ENCODE peak calls at places on chromosomes 13 and 19, in ten cellular contexts. W is cardiac muscle cell, S is left ventricle myocardium inferior, C is mucosa of descending colon, J is vagina, B is tibial artery, V is ovary, Y is prostate gland, H is IMR-90, E is kidney. R is an unnamed sample. For H3K9me3, the result is how much of the 10 kb centered on the place peaks cover.

GRCh38 chr13:113860579-113861432 is 3.1 kb downstream of the GAS6 start:
- DNase-seq in B (peak), Y (no peak), E (peak), C (peak), H (no peak), J (no peak), S (no peak), V (peak), W (peak), R (no peak)

GRCh38 chr13:113881614-113882265 is 17.9 kb upstream of the GAS6 start:
- DNase-seq in B (peak), V (no peak), Y (peak), H (no peak), E (no peak), J (peak), S (no peak), W (no peak), C (no peak), R (no peak)

GRCh38 chr13:30659980-30660379 is 42.3 kb downstream of the USPL1 start:
- DNase-seq in W (no peak), B (no peak), Y (no peak), C (no peak), E (no peak), V (no peak), H (no peak), J (no peak), S (no peak), R (no peak)

GRCh38 chr13:21139374-21139773 is 37.0 kb downstream of the SKA3 start:
- DNase-seq in E (no peak), C (peak), H (no peak), S (no peak), Y (no peak), J (no peak), W (no peak), V (peak), B (no peak), R (no peak)

GRCh38 chr19:51016798-51017683 is 2.5 kb downstream of the KLK10 start:
- DNase-seq in W (peak), S (no peak), J (no peak), V (peak), H (peak), Y (peak), E (no peak), B (no peak), C (peak), R (peak)

GRCh38 chr13:58994778-58995177 is 1169.0 kb downstream of the DIAPH3 start:
- DNase-seq in W (no peak), S (no peak), J (no peak), E (no peak), Y (no peak), B (no peak), H (no peak), V (no peak), C (no peak), R (no peak)

GRCh38 chr13:20124303-20124702 is 36.5 kb downstream of the GJA3 start:
- DNase-seq in B (no peak), V (no peak), S (no peak), W (no peak), J (no peak), Y (no peak), E (no peak), H (peak), C (no peak), R (no peak)

GRCh38 chr13:32824061-32824460 is 192.2 kb upstream of the KL start:
- DNase-seq in Y (no peak), S (no peak), H (no peak), W (no peak), B (no peak), V (no peak), J (no peak), C (no peak), E (no peak), R (no peak)

GRCh38 chr19:33029746-33030303 is 34.9 kb downstream of the RHPN2 start:
- DNase-seq in W (no peak), V (no peak), E (no peak), J (no peak), C (no peak), S (no peak), H (no peak), B (no peak), Y (peak), R (no peak)

GRCh38 chr19:38666662-38667448 is 19.4 kb downstream of the ACTN4 start:
- DNase-seq in Y (no peak), V (no peak), H (peak), B (peak), S (no peak), C (peak), E (peak), J (no peak), W (peak), R (no peak)

GRCh38 chr19:47124937-47125668 is 5.5 kb upstream of the SAE1 start:
- DNase-seq in E (no peak), J (no peak), B (no peak), V (no peak), W (peak), C (no peak), Y (no peak), H (peak), S (no peak), R (no peak)

GRCh38 chr19:33191501-33191900 is 2.6 kb upstream of the LRP3 start:
- DNase-seq in H (no peak), B (peak), E (peak), C (no peak), W (no peak), S (no peak), Y (no peak), J (no peak), V (no peak), R (no peak)

GRCh38 chr19:13098291-13099072 is 4.2 kb downstream of the LYL1 start:
- DNase-seq in V (peak), W (peak), Y (peak), C (peak), J (no peak), B (no peak), S (no peak), E (no peak), H (no peak), R (no peak)

GRCh38 chr13:50320297-50320862 is 305.1 kb downstream of the KCNRG start:
- DNase-seq in Y (no peak), V (no peak), H (peak), J (no peak), B (no peak), E (no peak), W (peak), C (no peak), S (no peak), R (no peak)

GRCh38 chr19:37007587-37008220 is 70.5 kb upstream of the ZNF420 start:
- DNase-seq in Y (peak), V (peak), C (peak), S (peak), E (peak), H (no peak), W (peak), J (no peak), B (no peak), R (peak)

GRCh38 chr19:37014456-37014855 is 63.8 kb upstream of the ZNF420 start:
- DNase-seq in C (no peak), Y (no peak), W (no peak), J (no peak), B (no peak), V (no peak), H (no peak), S (no peak), E (no peak), R (no peak)

GRCh38 chr19:37009871-37010270 is 68.4 kb upstream of the ZNF420 start:
- DNase-seq in Y (no peak), H (no peak), C (no peak), J (no peak), W (no peak), E (no peak), B (no peak), S (no peak), V (no peak), R (no peak)

GRCh38 chr19:37012093-37012745 is 66.0 kb upstream of the ZNF420 start:
- DNase-seq in C (no peak), W (no peak), E (no peak), Y (no peak), S (no peak), B (no peak), J (no peak), V (no peak), H (no peak), R (no peak)
- H3K9me3 ChIP-seq in C (half or more), W (under half), E (under half), Y (under half), S (half or more), B (half or more), J (under half), V (under half), H (half or more), R (half or more)

DNA sequence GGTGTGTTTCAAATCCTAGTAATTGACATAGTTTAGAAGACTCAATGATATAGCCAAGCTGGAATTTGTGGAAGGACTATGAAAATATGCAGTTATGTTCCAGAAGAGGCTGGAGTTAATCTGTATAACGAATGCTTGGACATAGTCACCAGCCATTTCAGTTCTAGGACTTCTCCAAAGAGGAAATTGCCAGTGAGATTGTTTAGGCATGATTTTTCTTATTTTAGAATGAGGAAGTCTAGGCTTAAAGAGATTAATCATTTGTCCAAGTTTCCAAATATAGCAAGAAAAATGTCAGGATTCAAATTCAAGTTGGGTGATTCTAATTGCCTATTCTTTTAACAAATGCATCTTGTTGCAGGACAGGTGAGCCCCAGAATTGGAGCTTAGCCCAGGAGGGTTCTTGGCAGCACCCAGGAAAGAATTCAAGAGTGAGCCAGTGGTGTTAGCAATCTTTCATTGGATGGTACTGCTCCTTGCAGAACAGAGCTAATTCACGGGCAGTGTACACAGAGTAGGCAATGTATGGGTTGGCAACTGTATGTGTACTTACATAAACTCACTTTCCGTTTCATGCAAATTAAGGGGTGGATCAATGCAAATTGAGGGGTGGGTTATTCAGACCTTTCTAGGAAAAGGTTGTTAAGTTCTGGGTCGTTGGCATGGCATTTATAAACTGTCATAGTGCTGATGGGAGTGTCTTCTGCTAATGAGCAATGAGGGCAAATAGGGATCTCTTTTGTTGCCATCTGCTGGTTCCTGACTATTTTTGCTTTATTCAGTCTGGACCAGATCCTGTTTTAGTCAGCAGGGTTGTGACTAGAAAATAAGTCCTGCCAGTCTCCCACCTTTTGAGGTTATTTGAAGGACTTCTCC is 763.2 kb upstream of the SLITRK1 start:
- DNase-seq in S (no peak), C (no peak), H (peak), Y (no peak), V (no peak), E (no peak), B (no peak), J (no peak), W (no peak), R (no peak)
- TF ChIP-seq CTCF in S (no peak), C (no peak), H (no peak), Y (no peak), V (no peak), E (no peak), B (no peak), J (no peak), W (no peak), R (no peak)

GRCh38 chr19:23547156-23547555 is 139.9 kb downstream of the ZNF675 start:
- DNase-seq in Y (no peak), J (no peak), W (no peak), E (no peak), C (no peak), H (no peak), S (no peak), B (no peak), V (no peak), R (no peak)

GRCh38 chr19:23542562-23542961 is 144.4 kb downstream of the ZNF675 start:
- DNase-seq in S (no peak), C (no peak), H (no peak), Y (no peak), E (no peak), V (no peak), W (no peak), B (no peak), J (no peak), R (no peak)

GRCh38 chr19:23539499-23539898 is 144.2 kb upstream of the ZNF91 start:
- DNase-seq in B (no peak), E (no peak), W (no peak), Y (no peak), H (no peak), V (no peak), J (no peak), S (no peak), C (no peak), R (no peak)

GRCh38 chr19:23541991-23542390 is 145.0 kb downstream of the ZNF675 start:
- DNase-seq in H (no peak), E (no peak), C (no peak), Y (no peak), W (no peak), B (no peak), S (no peak), J (no peak), V (no peak), R (no peak)

DNA sequence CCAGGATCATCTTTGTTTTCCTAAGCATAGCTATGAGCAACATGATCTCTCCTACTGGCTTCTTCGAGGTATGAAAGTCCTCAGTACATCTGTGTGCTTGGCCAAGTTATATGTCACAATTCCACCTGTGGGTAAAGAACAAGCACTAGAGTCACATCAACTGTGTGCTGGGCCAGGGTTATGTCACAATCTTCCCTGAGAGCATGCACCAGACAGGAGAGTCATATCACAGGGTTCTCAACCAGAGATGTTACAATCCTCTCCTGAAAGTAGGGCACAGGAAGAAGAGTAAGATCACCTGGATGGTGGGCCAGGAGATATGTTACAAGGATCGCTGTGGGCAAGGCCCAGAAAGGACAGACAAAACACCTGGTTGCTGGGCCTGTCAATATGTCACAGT is 143.7 kb downstream of the ZNF675 start:
- DNase-seq in H (no peak), W (no peak), V (no peak), C (no peak), S (no peak), J (no peak), B (no peak), E (no peak), Y (no peak), R (no peak)
- H3K9me3 ChIP-seq in H (under half), W (under half), V (under half), C (under half), S (under half), J (under half), B (under half), E (under half), Y (under half), R (under half)

GRCh38 chr13:62388515-62388914 is 972.9 kb upstream of the PCDH20 start:
- DNase-seq in H (peak), S (no peak), V (no peak), W (no peak), J (no peak), C (no peak), E (no peak), B (no peak), Y (no peak), R (no peak)

GRCh38 chr13:62387642-62388041 is 972.0 kb upstream of the PCDH20 start:
- DNase-seq in J (no peak), B (no peak), H (peak), S (no peak), Y (no peak), C (no peak), E (no peak), W (peak), V (no peak), R (no peak)
- TF ChIP-seq CTCF in J (no peak), B (no peak), H (peak), S (no peak), Y (no peak), C (no peak), E (no peak), W (no peak), V (no peak), R (no peak)

GRCh38 chr19:1055028-1055425 is 11.9 kb upstream of the ARHGAP45 start:
- DNase-seq in V (no peak), Y (no peak), B (no peak), E (no peak), H (no peak), C (no peak), S (no peak), W (no peak), J (no peak), R (no peak)

GRCh38 chr19:1057185-1057857 is 9.6 kb upstream of the ARHGAP45 start:
- DNase-seq in V (no peak), E (no peak), C (peak), W (peak), J (no peak), S (no peak), H (peak), Y (no peak), B (no peak), R (no peak)

GRCh38 chr19:1055886-1056620 is 10.9 kb upstream of the ARHGAP45 start:
- DNase-seq in V (no peak), J (no peak), E (no peak), W (no peak), H (no peak), B (no peak), C (no peak), S (no peak), Y (no peak), R (no peak)

GRCh38 chr19:1060689-1061088 is 6.3 kb upstream of the ARHGAP45 start:
- DNase-seq in E (no peak), W (no peak), H (no peak), Y (no peak), B (no peak), J (no peak), V (no peak), S (no peak), C (no peak), R (no peak)

GRCh38 chr19:1058112-1058511 is 8.9 kb upstream of the ARHGAP45 start:
- DNase-seq in C (no peak), V (no peak), B (no peak), E (no peak), J (no peak), H (no peak), W (no peak), S (no peak), Y (no peak), R (no peak)
- H3K9me3 ChIP-seq in C (under half), V (under half), B (under half), E (under half), J (under half), H (under half), W (under half), S (under half), Y (under half), R (under half)

DNA sequence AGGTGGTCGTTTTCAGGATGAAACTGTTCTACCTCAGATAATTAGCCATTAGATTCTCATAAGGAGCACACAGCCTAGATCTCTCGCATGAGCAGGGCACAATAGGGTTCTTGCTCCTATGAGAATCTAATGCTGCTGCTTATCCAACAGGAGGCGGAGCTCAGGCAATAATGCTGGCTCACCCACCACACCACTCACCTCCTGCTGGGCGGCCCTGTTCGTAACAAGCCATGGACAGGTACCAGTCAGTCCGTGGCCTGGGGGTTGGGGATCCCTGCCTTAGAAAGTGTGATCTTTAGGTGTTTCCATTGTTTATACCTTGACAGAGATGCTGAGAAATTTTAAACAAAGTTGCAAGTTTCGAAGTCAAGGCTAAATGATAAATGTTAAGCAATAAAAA is 344.6 kb upstream of the HTR2A start:
- DNase-seq in H (no peak), E (no peak), V (no peak), Y (no peak), W (no peak), C (no peak), J (no peak), B (no peak), S (no peak), R (no peak)
- TF ChIP-seq CTCF in H (no peak), E (no peak), V (no peak), Y (no peak), W (no peak), C (no peak), J (no peak), B (no peak), S (no peak), R (no peak)

GRCh38 chr19:52095172-52096014 is at the start of gene ZNF841:
- DNase-seq in W (peak), V (peak), J (no peak), S (peak), Y (peak), B (peak), H (peak), C (peak), E (peak), R (peak)
- H3K9me3 ChIP-seq in W (under half), V (under half), J (under half), S (under half), Y (under half), B (under half), H (under half), C (half or more), E (under half), R (under half)

GRCh38 chr13:40772765-40773473 is 1.9 kb upstream of the MRPS31 start:
- DNase-seq in S (no peak), C (no peak), H (no peak), Y (no peak), V (no peak), B (no peak), E (no peak), W (no peak), J (no peak), R (no peak)
- TF ChIP-seq CTCF in S (no peak), C (no peak), H (no peak), Y (no peak), V (no peak), B (no peak), E (no peak), W (no peak), J (no peak), R (no peak)

R was measured in lung.